ENCODE peak calls at places on chromosomes 11 and 22, in nine cellular contexts. One of them, this sample, is unnamed.

GRCh38 chr11:34348919-34349318 is 8.9 kb downstream of the ABTB2 start:
- DNase-seq in EL: no peak
- DNase-seq in T-helper 1 cell: no peak
- DNase-seq in sigmoid colon: no peak
- DNase-seq in Kasumi-1: no peak
- DNase-seq in activated CD4-positive, alpha-beta T cell treated with anti-CD3 and anti-CD28 coated beads, Interleukin-2, amount 50 U/mL, for 48 hours: no peak
- DNase-seq in GF-D8: no peak
- DNase-seq in GM12864: no peak
- DNase-seq in activated T-cell treated with anti-CD3 and anti-CD28 coated beads for 1 hour: no peak
- DNase-seq in this sample: no peak

GRCh38 chr11:74672956-74673895 is 58.0 kb downstream of the CHRDL2 start:
- DNase-seq in EL: peak; percentile 99
- DNase-seq in T-helper 1 cell: no peak
- DNase-seq in sigmoid colon: peak; percentile 93
- DNase-seq in Kasumi-1: no peak
- DNase-seq in activated CD4-positive, alpha-beta T cell treated with anti-CD3 and anti-CD28 coated beads, Interleukin-2, amount 50 U/mL, for 48 hours: no peak
- DNase-seq in GF-D8: no peak
- DNase-seq in GM12864: no peak
- DNase-seq in activated T-cell treated with anti-CD3 and anti-CD28 coated beads for 1 hour: no peak
- DNase-seq in this sample: peak; percentile 29

GRCh38 chr22:20155330-20156041 is 4.6 kb upstream of the CCDC188 start:
- DNase-seq in EL: peak; percentile 80
- DNase-seq in T-helper 1 cell: no peak
- DNase-seq in sigmoid colon: no peak
- DNase-seq in Kasumi-1: no peak
- DNase-seq in activated CD4-positive, alpha-beta T cell treated with anti-CD3 and anti-CD28 coated beads, Interleukin-2, amount 50 U/mL, for 48 hours: peak; percentile 9
- DNase-seq in GF-D8: no peak
- DNase-seq in GM12864: no peak
- DNase-seq in activated T-cell treated with anti-CD3 and anti-CD28 coated beads for 1 hour: no peak
- DNase-seq in this sample: peak; percentile 69

GRCh38 chr22:42562684-42563083 is 8.9 kb downstream of the SERHL2 start:
- DNase-seq in EL: no peak
- DNase-seq in T-helper 1 cell: no peak
- DNase-seq in sigmoid colon: no peak
- DNase-seq in Kasumi-1: no peak
- DNase-seq in activated CD4-positive, alpha-beta T cell treated with anti-CD3 and anti-CD28 coated beads, Interleukin-2, amount 50 U/mL, for 48 hours: no peak
- DNase-seq in GF-D8: no peak
- DNase-seq in GM12864: no peak
- DNase-seq in activated T-cell treated with anti-CD3 and anti-CD28 coated beads for 1 hour: no peak
- DNase-seq in this sample: no peak

GRCh38 chr11:128920651-128921050 is 22.0 kb downstream of the TP53AIP1 start:
- DNase-seq in EL: no peak
- DNase-seq in T-helper 1 cell: no peak
- DNase-seq in sigmoid colon: no peak
- DNase-seq in Kasumi-1: no peak
- DNase-seq in activated CD4-positive, alpha-beta T cell treated with anti-CD3 and anti-CD28 coated beads, Interleukin-2, amount 50 U/mL, for 48 hours: no peak
- DNase-seq in GF-D8: no peak
- DNase-seq in GM12864: no peak
- DNase-seq in activated T-cell treated with anti-CD3 and anti-CD28 coated beads for 1 hour: no peak
- DNase-seq in this sample: no peak

GRCh38 chr11:16924826-16925494 is 89.3 kb downstream of the PLEKHA7 start:
- DNase-seq in EL: peak; percentile 47
- DNase-seq in T-helper 1 cell: no peak
- DNase-seq in sigmoid colon: peak; percentile 74
- DNase-seq in Kasumi-1: no peak
- DNase-seq in activated CD4-positive, alpha-beta T cell treated with anti-CD3 and anti-CD28 coated beads, Interleukin-2, amount 50 U/mL, for 48 hours: peak; percentile 16
- DNase-seq in GF-D8: no peak
- DNase-seq in GM12864: no peak
- DNase-seq in activated T-cell treated with anti-CD3 and anti-CD28 coated beads for 1 hour: no peak
- DNase-seq in this sample: no peak

GRCh38 chr22:37169947-37170688 is 17.9 kb downstream of the C1QTNF6 start:
- DNase-seq in EL: no peak
- DNase-seq in T-helper 1 cell: no peak
- DNase-seq in sigmoid colon: peak; percentile 53
- DNase-seq in Kasumi-1: no peak
- DNase-seq in activated CD4-positive, alpha-beta T cell treated with anti-CD3 and anti-CD28 coated beads, Interleukin-2, amount 50 U/mL, for 48 hours: no peak
- DNase-seq in GF-D8: no peak
- DNase-seq in GM12864: no peak
- DNase-seq in activated T-cell treated with anti-CD3 and anti-CD28 coated beads for 1 hour: no peak
- DNase-seq in this sample: no peak

GRCh38 chr11:122319842-122320555 is 204.0 kb upstream of the BLID start:
- DNase-seq in EL: no peak
- DNase-seq in T-helper 1 cell: no peak
- DNase-seq in sigmoid colon: no peak
- DNase-seq in Kasumi-1: peak; percentile 14
- DNase-seq in activated CD4-positive, alpha-beta T cell treated with anti-CD3 and anti-CD28 coated beads, Interleukin-2, amount 50 U/mL, for 48 hours: no peak
- DNase-seq in GF-D8: peak; percentile 94
- DNase-seq in GM12864: no peak
- DNase-seq in activated T-cell treated with anti-CD3 and anti-CD28 coated beads for 1 hour: no peak
- DNase-seq in this sample: peak; percentile 38

GRCh38 chr11:102630598-102631448 is 5.7 kb upstream of the MMP20 start:
- DNase-seq in EL: no peak
- DNase-seq in T-helper 1 cell: no peak
- DNase-seq in sigmoid colon: no peak
- DNase-seq in Kasumi-1: no peak
- DNase-seq in activated CD4-positive, alpha-beta T cell treated with anti-CD3 and anti-CD28 coated beads, Interleukin-2, amount 50 U/mL, for 48 hours: no peak
- DNase-seq in GF-D8: no peak
- DNase-seq in GM12864: no peak
- DNase-seq in activated T-cell treated with anti-CD3 and anti-CD28 coated beads for 1 hour: no peak
- DNase-seq in this sample: no peak

GRCh38 chr11:72072348-72072747 is 8.0 kb downstream of the NUMA1 start:
- DNase-seq in EL: peak; percentile 87
- DNase-seq in T-helper 1 cell: no peak
- DNase-seq in sigmoid colon: no peak
- DNase-seq in Kasumi-1: no peak
- DNase-seq in activated CD4-positive, alpha-beta T cell treated with anti-CD3 and anti-CD28 coated beads, Interleukin-2, amount 50 U/mL, for 48 hours: no peak
- DNase-seq in GF-D8: no peak
- DNase-seq in GM12864: no peak
- DNase-seq in activated T-cell treated with anti-CD3 and anti-CD28 coated beads for 1 hour: no peak
- DNase-seq in this sample: peak; percentile 41

GRCh38 chr22:30523646-30524489 is 18.4 kb upstream of the SEC14L4 start:
- DNase-seq in EL: no peak
- DNase-seq in T-helper 1 cell: no peak
- DNase-seq in sigmoid colon: no peak
- DNase-seq in Kasumi-1: no peak
- DNase-seq in activated CD4-positive, alpha-beta T cell treated with anti-CD3 and anti-CD28 coated beads, Interleukin-2, amount 50 U/mL, for 48 hours: no peak
- DNase-seq in GF-D8: no peak
- DNase-seq in GM12864: no peak
- DNase-seq in activated T-cell treated with anti-CD3 and anti-CD28 coated beads for 1 hour: no peak
- DNase-seq in this sample: peak; percentile 23

GRCh38 chr11:131111775-131112174 is 195.5 kb upstream of the SNX19 start:
- DNase-seq in EL: no peak
- DNase-seq in T-helper 1 cell: no peak
- DNase-seq in sigmoid colon: no peak
- DNase-seq in Kasumi-1: no peak
- DNase-seq in activated CD4-positive, alpha-beta T cell treated with anti-CD3 and anti-CD28 coated beads, Interleukin-2, amount 50 U/mL, for 48 hours: no peak
- DNase-seq in GF-D8: no peak
- DNase-seq in GM12864: no peak
- DNase-seq in activated T-cell treated with anti-CD3 and anti-CD28 coated beads for 1 hour: no peak
- DNase-seq in this sample: no peak

GRCh38 chr11:116053538-116053919 is 549.3 kb upstream of the CADM1 start:
- DNase-seq in EL: no peak
- DNase-seq in T-helper 1 cell: no peak
- DNase-seq in sigmoid colon: no peak
- DNase-seq in Kasumi-1: no peak
- DNase-seq in activated CD4-positive, alpha-beta T cell treated with anti-CD3 and anti-CD28 coated beads, Interleukin-2, amount 50 U/mL, for 48 hours: no peak
- DNase-seq in GF-D8: no peak
- DNase-seq in GM12864: no peak
- DNase-seq in activated T-cell treated with anti-CD3 and anti-CD28 coated beads for 1 hour: no peak
- DNase-seq in this sample: no peak

GRCh38 chr11:71210861-71211260 is 41.5 kb downstream of the SHANK2 start:
- DNase-seq in EL: no peak
- DNase-seq in T-helper 1 cell: no peak
- DNase-seq in sigmoid colon: peak; percentile 63
- DNase-seq in Kasumi-1: no peak
- DNase-seq in activated CD4-positive, alpha-beta T cell treated with anti-CD3 and anti-CD28 coated beads, Interleukin-2, amount 50 U/mL, for 48 hours: no peak
- DNase-seq in GF-D8: no peak
- DNase-seq in GM12864: no peak
- DNase-seq in activated T-cell treated with anti-CD3 and anti-CD28 coated beads for 1 hour: no peak
- DNase-seq in this sample: no peak

GRCh38 chr11:134226806-134227325 is 2.4 kb downstream of the VPS26B start:
- DNase-seq in EL: peak; percentile 20
- DNase-seq in T-helper 1 cell: no peak
- DNase-seq in sigmoid colon: no peak
- DNase-seq in Kasumi-1: no peak
- DNase-seq in activated CD4-positive, alpha-beta T cell treated with anti-CD3 and anti-CD28 coated beads, Interleukin-2, amount 50 U/mL, for 48 hours: no peak
- DNase-seq in GF-D8: no peak
- DNase-seq in GM12864: no peak
- DNase-seq in activated T-cell treated with anti-CD3 and anti-CD28 coated beads for 1 hour: no peak
- DNase-seq in this sample: no peak

GRCh38 chr11:131859811-131860210 is 489.4 kb downstream of the NTM start:
- DNase-seq in EL: peak; percentile 37
- DNase-seq in T-helper 1 cell: no peak
- DNase-seq in sigmoid colon: no peak
- DNase-seq in Kasumi-1: no peak
- DNase-seq in activated CD4-positive, alpha-beta T cell treated with anti-CD3 and anti-CD28 coated beads, Interleukin-2, amount 50 U/mL, for 48 hours: no peak
- DNase-seq in GF-D8: no peak
- DNase-seq in GM12864: no peak
- DNase-seq in activated T-cell treated with anti-CD3 and anti-CD28 coated beads for 1 hour: no peak
- DNase-seq in this sample: no peak

GRCh38 chr11:17214338-17214737 is 6.6 kb upstream of the PIK3C2A start:
- DNase-seq in EL: no peak
- DNase-seq in T-helper 1 cell: no peak
- DNase-seq in sigmoid colon: no peak
- DNase-seq in Kasumi-1: no peak
- DNase-seq in activated CD4-positive, alpha-beta T cell treated with anti-CD3 and anti-CD28 coated beads, Interleukin-2, amount 50 U/mL, for 48 hours: no peak
- DNase-seq in GF-D8: no peak
- DNase-seq in GM12864: no peak
- DNase-seq in activated T-cell treated with anti-CD3 and anti-CD28 coated beads for 1 hour: no peak
- DNase-seq in this sample: no peak

GRCh38 chr11:31816467-31817053 is 5.4 kb upstream of the PAX6 start:
- DNase-seq in EL: no peak
- DNase-seq in T-helper 1 cell: no peak
- DNase-seq in sigmoid colon: peak; percentile 56
- DNase-seq in Kasumi-1: no peak
- DNase-seq in activated CD4-positive, alpha-beta T cell treated with anti-CD3 and anti-CD28 coated beads, Interleukin-2, amount 50 U/mL, for 48 hours: peak; percentile 8
- DNase-seq in GF-D8: no peak
- DNase-seq in GM12864: no peak
- DNase-seq in activated T-cell treated with anti-CD3 and anti-CD28 coated beads for 1 hour: no peak
- DNase-seq in this sample: no peak

GRCh38 chr11:110463153-110463552 is 33.4 kb downstream of the FDX1 start:
- DNase-seq in EL: peak; percentile 49
- DNase-seq in T-helper 1 cell: no peak
- DNase-seq in sigmoid colon: no peak
- DNase-seq in Kasumi-1: peak; percentile 64
- DNase-seq in activated CD4-positive, alpha-beta T cell treated with anti-CD3 and anti-CD28 coated beads, Interleukin-2, amount 50 U/mL, for 48 hours: peak; percentile 34
- DNase-seq in GF-D8: no peak
- DNase-seq in GM12864: no peak
- DNase-seq in activated T-cell treated with anti-CD3 and anti-CD28 coated beads for 1 hour: no peak
- DNase-seq in this sample: peak; percentile 73

GRCh38 chr11:65918211-65919150 is at the start of gene C11orf68:
- DNase-seq in EL: peak; percentile 48
- DNase-seq in T-helper 1 cell: no peak
- DNase-seq in sigmoid colon: peak; percentile 80
- DNase-seq in Kasumi-1: no peak
- DNase-seq in activated CD4-positive, alpha-beta T cell treated with anti-CD3 and anti-CD28 coated beads, Interleukin-2, amount 50 U/mL, for 48 hours: no peak
- DNase-seq in GF-D8: no peak
- DNase-seq in GM12864: no peak
- DNase-seq in activated T-cell treated with anti-CD3 and anti-CD28 coated beads for 1 hour: peak; percentile 29
- DNase-seq in this sample: peak; percentile 63

GRCh38 chr11:99645934-99646333 is 625.2 kb downstream of the CNTN5 start:
- DNase-seq in EL: no peak
- DNase-seq in T-helper 1 cell: no peak
- DNase-seq in sigmoid colon: no peak
- DNase-seq in Kasumi-1: no peak
- DNase-seq in activated CD4-positive, alpha-beta T cell treated with anti-CD3 and anti-CD28 coated beads, Interleukin-2, amount 50 U/mL, for 48 hours: no peak
- DNase-seq in GF-D8: no peak
- DNase-seq in GM12864: no peak
- DNase-seq in activated T-cell treated with anti-CD3 and anti-CD28 coated beads for 1 hour: no peak
- DNase-seq in this sample: no peak

GRCh38 chr11:61349189-61349751 is 12.4 kb downstream of the CYB561A3 start:
- DNase-seq in EL: no peak
- DNase-seq in T-helper 1 cell: no peak
- DNase-seq in sigmoid colon: no peak
- DNase-seq in Kasumi-1: no peak
- DNase-seq in activated CD4-positive, alpha-beta T cell treated with anti-CD3 and anti-CD28 coated beads, Interleukin-2, amount 50 U/mL, for 48 hours: no peak
- DNase-seq in GF-D8: no peak
- DNase-seq in GM12864: no peak
- DNase-seq in activated T-cell treated with anti-CD3 and anti-CD28 coated beads for 1 hour: no peak
- DNase-seq in this sample: no peak

GRCh38 chr11:69353696-69354544 is 60.0 kb downstream of the MYEOV start:
- DNase-seq in EL: no peak
- DNase-seq in T-helper 1 cell: no peak
- DNase-seq in sigmoid colon: no peak
- DNase-seq in Kasumi-1: no peak
- DNase-seq in activated CD4-positive, alpha-beta T cell treated with anti-CD3 and anti-CD28 coated beads, Interleukin-2, amount 50 U/mL, for 48 hours: no peak
- DNase-seq in GF-D8: no peak
- DNase-seq in GM12864: no peak
- DNase-seq in activated T-cell treated with anti-CD3 and anti-CD28 coated beads for 1 hour: no peak
- DNase-seq in this sample: no peak

GRCh38 chr11:88656960-88657738 is 319.6 kb upstream of the CTSC start:
- DNase-seq in EL: no peak
- DNase-seq in T-helper 1 cell: no peak
- DNase-seq in sigmoid colon: no peak
- DNase-seq in Kasumi-1: no peak
- DNase-seq in activated CD4-positive, alpha-beta T cell treated with anti-CD3 and anti-CD28 coated beads, Interleukin-2, amount 50 U/mL, for 48 hours: no peak
- DNase-seq in GF-D8: no peak
- DNase-seq in GM12864: no peak
- DNase-seq in activated T-cell treated with anti-CD3 and anti-CD28 coated beads for 1 hour: no peak
- DNase-seq in this sample: no peak

GRCh38 chr11:11243790-11244469 is 109.1 kb downstream of the CSNK2A3 start:
- DNase-seq in EL: no peak
- DNase-seq in T-helper 1 cell: peak; percentile 32
- DNase-seq in sigmoid colon: no peak
- DNase-seq in Kasumi-1: peak; percentile 23
- DNase-seq in activated CD4-positive, alpha-beta T cell treated with anti-CD3 and anti-CD28 coated beads, Interleukin-2, amount 50 U/mL, for 48 hours: peak; percentile 22
- DNase-seq in GF-D8: no peak
- DNase-seq in GM12864: no peak
- DNase-seq in activated T-cell treated with anti-CD3 and anti-CD28 coated beads for 1 hour: no peak
- DNase-seq in this sample: peak; percentile 51

GRCh38 chr11:109788969-109789490 is 304.2 kb upstream of the ZC3H12C start:
- DNase-seq in EL: no peak
- DNase-seq in T-helper 1 cell: no peak
- DNase-seq in sigmoid colon: no peak
- DNase-seq in Kasumi-1: no peak
- DNase-seq in activated CD4-positive, alpha-beta T cell treated with anti-CD3 and anti-CD28 coated beads, Interleukin-2, amount 50 U/mL, for 48 hours: no peak
- DNase-seq in GF-D8: no peak
- DNase-seq in GM12864: no peak
- DNase-seq in activated T-cell treated with anti-CD3 and anti-CD28 coated beads for 1 hour: no peak
- DNase-seq in this sample: no peak

GRCh38 chr11:2725367-2726300 is 25.8 kb upstream of the KCNQ1OT1 start:
- DNase-seq in EL: no peak
- DNase-seq in T-helper 1 cell: no peak
- DNase-seq in sigmoid colon: peak; percentile 87
- DNase-seq in Kasumi-1: no peak
- DNase-seq in activated CD4-positive, alpha-beta T cell treated with anti-CD3 and anti-CD28 coated beads, Interleukin-2, amount 50 U/mL, for 48 hours: no peak
- DNase-seq in GF-D8: no peak
- DNase-seq in GM12864: no peak
- DNase-seq in activated T-cell treated with anti-CD3 and anti-CD28 coated beads for 1 hour: no peak
- DNase-seq in this sample: no peak

GRCh38 chr22:46626911-46627805 is 7.0 kb downstream of the GRAMD4 start:
- DNase-seq in EL: no peak
- DNase-seq in T-helper 1 cell: no peak
- DNase-seq in sigmoid colon: no peak
- DNase-seq in Kasumi-1: no peak
- DNase-seq in activated CD4-positive, alpha-beta T cell treated with anti-CD3 and anti-CD28 coated beads, Interleukin-2, amount 50 U/mL, for 48 hours: no peak
- DNase-seq in GF-D8: no peak
- DNase-seq in GM12864: no peak
- DNase-seq in activated T-cell treated with anti-CD3 and anti-CD28 coated beads for 1 hour: no peak
- DNase-seq in this sample: no peak

GRCh38 chr11:12842933-12843636 is 166.0 kb upstream of the RASSF10 start:
- DNase-seq in EL: peak; percentile 42
- DNase-seq in T-helper 1 cell: no peak
- DNase-seq in sigmoid colon: no peak
- DNase-seq in Kasumi-1: no peak
- DNase-seq in activated CD4-positive, alpha-beta T cell treated with anti-CD3 and anti-CD28 coated beads, Interleukin-2, amount 50 U/mL, for 48 hours: no peak
- DNase-seq in GF-D8: no peak
- DNase-seq in GM12864: no peak
- DNase-seq in activated T-cell treated with anti-CD3 and anti-CD28 coated beads for 1 hour: no peak
- DNase-seq in this sample: no peak

GRCh38 chr11:61004037-61004641 is 32.7 kb downstream of the CD6 start:
- DNase-seq in EL: no peak
- DNase-seq in T-helper 1 cell: peak; percentile 45
- DNase-seq in sigmoid colon: no peak
- DNase-seq in Kasumi-1: peak; percentile 67
- DNase-seq in activated CD4-positive, alpha-beta T cell treated with anti-CD3 and anti-CD28 coated beads, Interleukin-2, amount 50 U/mL, for 48 hours: peak; percentile 61
- DNase-seq in GF-D8: no peak
- DNase-seq in GM12864: no peak
- DNase-seq in activated T-cell treated with anti-CD3 and anti-CD28 coated beads for 1 hour: peak; percentile 38
- DNase-seq in this sample: no peak